ENCODE peak calls at places on chromosomes 16 and 17, in ten cellular contexts. T is Caco-2, P is fibroblast of pulmonary artery, C is fibroblast of lung, W is breast epithelium, D is cardiac muscle cell, S is AG04450, J is choroid plexus epithelial cell, Y is body of pancreas, K is ascending aorta. R is an unnamed sample.

GRCh38 chr16:74570412-74571301 is 36.3 kb downstream of the GLG1 start:
- DNase-seq in T (no peak), P (no peak), C (no peak), W (no peak), D (no peak), S (no peak), J (no peak), Y (no peak), K (no peak), R (no peak)

GRCh38 chr17:48294989-48295892 is 134.8 kb downstream of the SKAP1 start:
- DNase-seq in T (no peak), P (peak), C (no peak), W (no peak), D (no peak), S (no peak), J (peak), Y (no peak), K (no peak), R (no peak)

GRCh38 chr17:2222901-2223616 is 80.5 kb downstream of the SMG6 start:
- DNase-seq in T (no peak), P (peak), C (peak), W (no peak), D (peak), S (no peak), J (peak), Y (peak), K (peak), R (no peak)

GRCh38 chr17:63774141-63774981 is at the start of gene DDX42:
- DNase-seq in T (peak), P (peak), C (peak), W (peak), D (peak), S (no peak), J (peak), Y (peak), K (peak), R (no peak)

GRCh38 chr17:82288602-82288927 is 15.1 kb upstream of the CSNK1D start:
- DNase-seq in T (no peak), P (no peak), C (no peak), W (no peak), D (no peak), S (no peak), J (no peak), Y (no peak), K (no peak), R (no peak)

GRCh38 chr16:89827383-89828198 is 684 bp upstream of the SPIRE2 start:
- DNase-seq in T (peak), P (peak), C (peak), W (peak), D (peak), S (no peak), J (peak), Y (peak), K (no peak), R (peak)

GRCh38 chr16:22789281-22789945 is 24.5 kb upstream of the HS3ST2 start:
- DNase-seq in T (no peak), P (no peak), C (no peak), W (no peak), D (no peak), S (no peak), J (no peak), Y (no peak), K (no peak), R (no peak)

GRCh38 chr16:54347961-54348360 is 61.4 kb upstream of the IRX3 start:
- DNase-seq in T (no peak), P (no peak), C (no peak), W (no peak), D (no peak), S (no peak), J (no peak), Y (no peak), K (no peak), R (no peak)

GRCh38 chr17:36938566-36939058 is 1.3 kb downstream of the LHX1 start:
- DNase-seq in T (no peak), P (no peak), C (no peak), W (no peak), D (no peak), S (no peak), J (no peak), Y (no peak), K (peak), R (no peak)

GRCh38 chr17:66192378-66192687 is 400 bp upstream of the CEP112 start:
- DNase-seq in T (no peak), P (no peak), C (peak), W (no peak), D (no peak), S (no peak), J (no peak), Y (no peak), K (no peak), R (no peak)

GRCh38 chr17:50337956-50338355 is 8.0 kb upstream of the XYLT2 start:
- DNase-seq in T (no peak), P (no peak), C (no peak), W (no peak), D (no peak), S (no peak), J (no peak), Y (no peak), K (no peak), R (no peak)

GRCh38 chr16:55643161-55643970 is 12.4 kb upstream of the SLC6A2 start:
- DNase-seq in T (peak), P (peak), C (peak), W (no peak), D (peak), S (no peak), J (peak), Y (peak), K (no peak), R (no peak)

GRCh38 chr16:79658301-79659001 is 57.9 kb upstream of the MAF start:
- DNase-seq in T (no peak), P (peak), C (peak), W (peak), D (no peak), S (peak), J (peak), Y (no peak), K (peak), R (no peak)

GRCh38 chr17:4007346-4008081 is 43.3 kb upstream of the ATP2A3 start:
- DNase-seq in T (no peak), P (no peak), C (no peak), W (no peak), D (peak), S (no peak), J (no peak), Y (no peak), K (peak), R (no peak)

GRCh38 chr16:69073181-69073669 is 32.2 kb upstream of the HAS3 start:
- DNase-seq in T (no peak), P (peak), C (peak), W (no peak), D (no peak), S (no peak), J (peak), Y (no peak), K (no peak), R (no peak)

GRCh38 chr17:64234961-64235360 is 28.1 kb downstream of the TEX2 start:
- DNase-seq in T (no peak), P (no peak), C (no peak), W (no peak), D (no peak), S (no peak), J (no peak), Y (no peak), K (no peak), R (no peak)

GRCh38 chr17:46868689-46869187 is 17.4 kb downstream of the WNT9B start:
- DNase-seq in T (no peak), P (no peak), C (peak), W (no peak), D (no peak), S (no peak), J (peak), Y (no peak), K (no peak), R (no peak)

GRCh38 chr17:55448681-55449080 is 27.0 kb upstream of the MMD start:
- DNase-seq in T (peak), P (no peak), C (peak), W (no peak), D (no peak), S (peak), J (peak), Y (no peak), K (no peak), R (no peak)

GRCh38 chr17:63446981-63447687 is 1.0 kb upstream of the CYB561 start:
- DNase-seq in T (peak), P (peak), C (no peak), W (no peak), D (no peak), S (no peak), J (no peak), Y (peak), K (no peak), R (no peak)

GRCh38 chr17:49471769-49472168 is 23.3 kb upstream of the NGFR start:
- DNase-seq in T (no peak), P (no peak), C (no peak), W (no peak), D (no peak), S (no peak), J (no peak), Y (no peak), K (no peak), R (no peak)

GRCh38 chr16:19698480-19699465 is 19.3 kb downstream of the KNOP1 start:
- DNase-seq in T (no peak), P (peak), C (peak), W (no peak), D (no peak), S (no peak), J (peak), Y (no peak), K (no peak), R (no peak)

GRCh38 chr17:81367171-81367570 is 28.1 kb upstream of the BAHCC1 start:
- DNase-seq in T (no peak), P (no peak), C (no peak), W (no peak), D (no peak), S (no peak), J (no peak), Y (no peak), K (no peak), R (no peak)

GRCh38 chr17:1957037-1957436 is 68.1 kb downstream of the RTN4RL1 start:
- DNase-seq in T (no peak), P (no peak), C (peak), W (no peak), D (no peak), S (peak), J (peak), Y (peak), K (no peak), R (no peak)

GRCh38 chr17:4532860-4533521 is 22.2 kb downstream of the MYBBP1A start:
- DNase-seq in T (no peak), P (no peak), C (no peak), W (no peak), D (no peak), S (no peak), J (no peak), Y (no peak), K (no peak), R (no peak)

GRCh38 chr17:10415161-10415560 is 6.6 kb downstream of the MYH8 start:
- DNase-seq in T (no peak), P (no peak), C (no peak), W (no peak), D (no peak), S (no peak), J (no peak), Y (no peak), K (no peak), R (no peak)

GRCh38 chr17:7862692-7863437 is 5.1 kb downstream of the CYB5D1 start:
- DNase-seq in T (peak), P (peak), C (peak), W (peak), D (peak), S (no peak), J (peak), Y (peak), K (no peak), R (no peak)

GRCh38 chr16:75251280-75252048 is at the start of gene BCAR1:
- DNase-seq in T (peak), P (peak), C (peak), W (peak), D (peak), S (peak), J (peak), Y (peak), K (peak), R (peak)

GRCh38 chr17:65181237-65182061 is 44.3 kb downstream of the RGS9 start:
- DNase-seq in T (no peak), P (no peak), C (no peak), W (no peak), D (no peak), S (no peak), J (no peak), Y (no peak), K (no peak), R (no peak)

GRCh38 chr16:72362972-72363371 is 191.0 kb upstream of the PMFBP1 start:
- DNase-seq in T (no peak), P (peak), C (no peak), W (no peak), D (no peak), S (no peak), J (no peak), Y (no peak), K (no peak), R (no peak)

GRCh38 chr16:54077412-54077821 is 209.2 kb downstream of the IRX3 start:
- DNase-seq in T (no peak), P (peak), C (peak), W (no peak), D (no peak), S (peak), J (peak), Y (no peak), K (no peak), R (no peak)

GRCh38 chr16:19173059-19173458 is 5.0 kb downstream of the SYT17 start:
- DNase-seq in T (no peak), P (no peak), C (no peak), W (no peak), D (no peak), S (no peak), J (no peak), Y (no peak), K (no peak), R (no peak)

GRCh38 chr16:57994778-57995177 is 5.7 kb downstream of the ZNF319 start:
- DNase-seq in T (peak), P (peak), C (peak), W (no peak), D (peak), S (no peak), J (peak), Y (no peak), K (peak), R (no peak)

GRCh38 chr16:85513649-85514048 is 99.5 kb upstream of the GSE1 start:
- DNase-seq in T (no peak), P (no peak), C (no peak), W (no peak), D (no peak), S (no peak), J (no peak), Y (no peak), K (no peak), R (no peak)

DNA sequence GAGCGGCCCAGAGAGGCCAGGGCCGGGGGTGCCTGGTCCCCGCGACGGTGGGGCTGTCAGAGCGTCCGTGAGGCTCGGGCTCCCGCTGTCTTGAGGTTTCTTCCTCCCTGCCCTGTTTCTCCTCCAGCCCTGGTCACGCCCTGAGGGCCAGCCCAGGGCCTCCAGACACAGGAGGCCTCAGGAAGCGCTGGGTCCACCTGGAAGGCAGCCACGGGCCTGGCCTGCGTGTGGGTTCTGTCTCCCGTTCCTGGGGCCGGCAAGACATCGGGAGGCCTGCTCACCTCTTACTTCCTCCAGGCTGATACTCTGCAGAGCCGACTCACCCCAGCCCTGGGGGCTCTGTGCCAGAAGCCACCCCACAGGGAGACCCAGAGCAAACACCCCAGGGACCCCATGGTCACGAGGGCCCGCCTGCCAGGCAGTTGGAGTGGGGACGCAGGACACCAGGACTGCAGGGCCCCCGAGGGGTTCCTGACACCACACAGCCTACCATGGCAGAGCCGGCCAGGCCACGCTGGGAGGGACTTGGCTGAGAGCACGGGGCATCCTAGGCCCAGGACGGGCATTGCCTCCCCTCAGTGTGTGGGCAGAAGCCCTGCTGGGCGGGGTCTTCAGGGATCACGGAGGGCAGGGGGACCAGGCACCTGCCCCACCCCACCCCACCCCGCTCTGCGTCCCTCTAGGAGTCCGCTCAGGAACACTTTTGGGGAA is 18.9 kb upstream of the CACNA1H start:
- DNase-seq in T (no peak), P (no peak), C (no peak), W (no peak), D (no peak), S (no peak), J (no peak), Y (no peak), K (no peak), R (no peak)
- TF ChIP-seq CTCF in T (no peak), P (no peak), C (no peak), W (no peak), D (no peak), S (no peak), J (no peak), Y (no peak), K (no peak), R (no peak)

DNA sequence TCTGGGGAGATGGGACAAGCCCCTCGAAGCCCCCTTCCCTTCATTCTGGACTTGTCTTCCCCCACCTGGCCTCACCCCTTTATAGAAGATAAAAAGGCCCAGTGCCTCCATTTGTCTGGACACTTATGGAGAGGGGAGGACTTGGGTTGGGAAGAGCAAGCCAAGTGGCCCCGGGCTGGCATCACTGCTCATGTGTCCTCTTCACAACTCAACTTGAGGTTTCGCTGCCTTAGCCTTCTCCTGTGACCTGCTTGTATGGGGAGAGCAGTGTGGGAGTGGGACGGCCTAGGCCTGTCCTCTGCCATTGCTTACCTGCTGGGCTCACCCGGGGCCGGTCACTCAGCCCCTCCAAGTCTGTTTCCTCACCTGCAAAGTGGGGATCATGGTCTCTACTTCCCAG is 1.4 kb downstream of the PAQR4 start:
- DNase-seq in T (no peak), P (no peak), C (no peak), W (no peak), D (no peak), S (no peak), J (no peak), Y (no peak), K (no peak), R (no peak)
- H3K4me3 ChIP-seq in T (peak), P (no peak), C (peak), W (peak), D (no peak), S (peak), J (no peak), Y (no peak), K (peak), R (peak)

GRCh38 chr17:38568274-38568673 is 37.5 kb downstream of the SRCIN1 start:
- DNase-seq in T (no peak), P (no peak), C (no peak), W (no peak), D (no peak), S (no peak), J (no peak), Y (no peak), K (no peak), R (no peak)

GRCh38 chr17:38568845-38569510 is 36.8 kb downstream of the SRCIN1 start:
- DNase-seq in T (no peak), P (no peak), C (no peak), W (no peak), D (no peak), S (no peak), J (no peak), Y (no peak), K (no peak), R (no peak)

GRCh38 chr17:38572292-38572664 is 33.5 kb downstream of the SRCIN1 start:
- DNase-seq in T (no peak), P (no peak), C (no peak), W (no peak), D (no peak), S (no peak), J (no peak), Y (no peak), K (no peak), R (no peak)

GRCh38 chr17:38571833-38572274 is 33.9 kb downstream of the SRCIN1 start:
- DNase-seq in T (peak), P (no peak), C (no peak), W (no peak), D (no peak), S (no peak), J (no peak), Y (no peak), K (no peak), R (no peak)

DNA sequence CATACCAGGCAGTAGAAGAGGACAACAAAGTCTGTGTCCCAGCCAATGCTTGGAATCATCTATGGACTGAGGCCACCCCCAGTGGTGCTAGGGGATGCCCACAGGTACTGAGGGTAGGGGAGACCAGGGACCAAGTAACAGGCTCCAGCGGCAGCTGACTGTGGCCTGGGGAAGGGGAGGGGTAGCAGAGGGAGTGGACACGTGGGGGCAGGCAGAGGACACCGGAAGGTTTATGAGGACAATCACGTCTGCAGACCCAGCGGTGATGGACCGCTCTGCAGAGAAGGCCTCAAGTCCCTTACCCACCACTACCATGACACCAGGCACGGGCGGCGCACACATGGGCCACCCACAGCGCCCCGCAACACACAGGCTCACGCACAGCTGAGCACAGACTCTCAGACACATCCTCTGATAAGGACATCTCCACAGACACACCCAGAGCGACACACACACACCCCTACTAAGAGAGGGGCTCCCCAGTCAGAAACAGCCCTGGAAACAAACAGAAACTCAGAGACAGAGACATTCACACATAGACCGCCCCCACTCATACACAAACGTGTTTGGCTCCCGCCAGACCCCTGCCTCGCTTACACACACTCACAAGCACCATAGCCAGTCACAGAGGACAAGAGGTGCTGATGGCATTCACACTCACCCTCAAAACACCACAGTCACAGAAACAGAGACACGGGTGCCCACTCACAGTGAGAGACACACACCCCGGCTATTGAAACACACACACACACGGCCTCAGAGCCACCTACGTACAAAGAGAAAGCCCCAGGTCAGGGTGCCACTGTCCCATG is 35.8 kb downstream of the SRCIN1 start:
- DNase-seq in T (no peak), P (no peak), C (no peak), W (no peak), D (no peak), S (no peak), J (no peak), Y (no peak), K (no peak), R (no peak)
- TF ChIP-seq CTCF in T (no peak), P (no peak), C (no peak), W (no peak), D (no peak), S (no peak), J (no peak), Y (no peak), K (no peak), R (no peak)

GRCh38 chr17:21842332-21843317 is 150.3 kb downstream of the KCNJ18 start:
- DNase-seq in T (no peak), P (no peak), C (no peak), W (no peak), D (no peak), S (no peak), J (no peak), Y (no peak), K (no peak), R (no peak)
- H3K4me3 ChIP-seq in T (no peak), P (peak), C (no peak), W (peak), D (no peak), S (no peak), J (peak), Y (no peak), K (no peak), R (no peak)

DNA sequence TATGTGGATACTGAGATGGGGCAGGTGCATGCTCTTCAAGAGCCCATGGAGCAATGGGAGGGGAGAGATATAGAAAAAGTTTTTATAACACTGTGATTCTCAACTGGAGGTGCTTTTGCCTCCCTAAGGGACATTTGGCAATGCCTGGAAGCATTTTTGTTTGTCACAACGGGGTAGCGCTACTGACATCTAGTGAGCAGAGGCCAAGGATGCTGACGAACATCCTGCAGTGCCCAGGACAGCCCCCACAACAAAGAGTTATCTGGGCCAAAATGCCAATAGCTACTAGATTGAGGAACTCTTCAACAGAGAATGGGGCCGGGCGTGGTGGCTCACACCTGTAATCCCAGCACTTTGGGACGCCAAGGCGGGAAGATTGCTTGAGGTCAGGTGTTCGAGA is 67.2 kb upstream of the CLEC3A start:
- DNase-seq in T (no peak), P (no peak), C (no peak), W (no peak), D (no peak), S (no peak), J (no peak), Y (no peak), K (no peak), R (no peak)
- TF ChIP-seq CTCF in T (no peak), P (no peak), C (peak), W (no peak), D (no peak), S (no peak), J (peak), Y (no peak), K (no peak), R (no peak)

GRCh38 chr17:59001158-59001814 is 105.4 kb downstream of the TRIM37 start:
- DNase-seq in T (no peak), P (peak), C (peak), W (peak), D (no peak), S (no peak), J (peak), Y (peak), K (peak), R (no peak)
- H3K4me3 ChIP-seq in T (no peak), P (peak), C (peak), W (peak), D (no peak), S (peak), J (peak), Y (no peak), K (peak), R (no peak)

R was measured in LNCaP clone FGC.